ENCODE peak calls at places on chromosomes 3 and 15, in four cellular contexts. T is left cardiac atrium; G is CD4-positive, alpha-beta T cell; Z is effector CD4-positive, alpha-beta T cell. S is an unnamed sample.

GRCh38 chr15:70879386-70879785 is 12.8 kb downstream of the THAP10 start:
- DNase-seq in T (no peak), G (no peak), Z (no peak), S (no peak)

GRCh38 chr3:87503901-87504498 is 227.6 kb upstream of the POU1F1 start:
- DNase-seq in Z (no peak), T (no peak), G (no peak), S (peak)

GRCh38 chr3:139107424-139108252 is 62.9 kb upstream of the PRR23C start:
- DNase-seq in Z (no peak), T (no peak), G (no peak), S (no peak)

GRCh38 chr15:39787479-39787878 is 4.8 kb upstream of the FSIP1 start:
- DNase-seq in Z (no peak), G (no peak), T (no peak), S (no peak)

GRCh38 chr3:119643528-119643927 is 16.9 kb downstream of the POPDC2 start:
- DNase-seq in T (no peak), G (no peak), Z (no peak), S (no peak)

GRCh38 chr3:13642597-13642996 is 93.7 kb downstream of the FBLN2 start:
- DNase-seq in Z (no peak), T (no peak), G (no peak), S (no peak)

GRCh38 chr15:78247895-78248294 is 13.5 kb upstream of the ACSBG1 start:
- DNase-seq in G (no peak), T (no peak), Z (no peak), S (no peak)

GRCh38 chr3:177065285-177066028 is 131.8 kb downstream of the TBL1XR1 start:
- DNase-seq in Z (no peak), G (no peak), T (no peak), S (no peak)

GRCh38 chr15:26134812-26135211 is 271.7 kb upstream of the ATP10A start:
- DNase-seq in Z (no peak), G (no peak), T (no peak), S (no peak)

GRCh38 chr15:81073796-81074195 is 60.3 kb upstream of the CFAP161 start:
- DNase-seq in T (no peak), G (no peak), Z (no peak), S (no peak)

GRCh38 chr3:51704511-51704950 is 2.3 kb upstream of the GRM2 start:
- DNase-seq in T (peak), Z (no peak), G (no peak), S (no peak)

GRCh38 chr3:159928692-159929091 is 59.9 kb upstream of the IL12A start:
- DNase-seq in Z (no peak), T (no peak), G (no peak), S (no peak)

GRCh38 chr3:168113848-168114247 is 18.1 kb upstream of the GOLIM4 start:
- DNase-seq in G (no peak), T (no peak), Z (no peak), S (no peak)

GRCh38 chr3:27637346-27638000 is 84.7 kb downstream of the EOMES start:
- DNase-seq in T (no peak), Z (no peak), G (no peak), S (no peak)

GRCh38 chr3:79661866-79662265 is 105.9 kb downstream of the ROBO1 start:
- DNase-seq in T (no peak), Z (no peak), G (no peak), S (no peak)

GRCh38 chr15:88974392-88974791 is 61.2 kb upstream of the MFGE8 start:
- DNase-seq in Z (no peak), G (no peak), T (no peak), S (no peak)

GRCh38 chr3:65439641-65440040 is 599.1 kb downstream of the MAGI1 start:
- DNase-seq in G (no peak), Z (no peak), T (peak), S (peak)

GRCh38 chr15:75666823-75667501 is 19.2 kb downstream of the SNX33 start:
- DNase-seq in T (peak), Z (no peak), G (no peak), S (no peak)

GRCh38 chr3:120171134-120171863 is 77.1 kb upstream of the GSK3B start:
- DNase-seq in Z (no peak), T (no peak), G (no peak), S (no peak)

GRCh38 chr3:193744048-193744821 is 151.2 kb downstream of the OPA1 start:
- DNase-seq in T (no peak), G (no peak), Z (no peak), S (no peak)

GRCh38 chr15:31364301-31365031 is 37.8 kb downstream of the KLF13 start:
- DNase-seq in T (no peak), G (no peak), Z (no peak), S (peak)

GRCh38 chr15:55999635-56000034 is 6.2 kb upstream of the NEDD4 start:
- DNase-seq in T (no peak), G (no peak), Z (no peak), S (no peak)

GRCh38 chr3:188257384-188257961 is 103.5 kb downstream of the LPP start:
- DNase-seq in G (no peak), Z (no peak), T (no peak), S (no peak)

GRCh38 chr3:48566401-48566760 is 2.8 kb upstream of the UCN2 start:
- DNase-seq in T (no peak), Z (no peak), G (no peak), S (no peak)

GRCh38 chr15:50190723-50191122 is 8.7 kb downstream of the SLC27A2 start:
- DNase-seq in Z (no peak), T (no peak), G (no peak), S (no peak)

GRCh38 chr15:78565951-78566774 is 843 bp downstream of the CHRNA5 start:
- DNase-seq in G (no peak), T (no peak), Z (no peak), S (no peak)

GRCh38 chr3:37308247-37308646 is 133.9 kb upstream of the LRRFIP2 start:
- DNase-seq in Z (no peak), T (no peak), G (no peak), S (no peak)

GRCh38 chr15:43514241-43515057 is 3.0 kb upstream of the MAP1A start:
- DNase-seq in T (peak), Z (no peak), G (no peak), S (no peak)

GRCh38 chr3:16148783-16149182 is 25.7 kb upstream of the GALNT15 start:
- DNase-seq in Z (no peak), T (peak), G (no peak), S (peak)

GRCh38 chr3:32283304-32283703 is 44.8 kb downstream of the CMTM8 start:
- DNase-seq in Z (no peak), G (no peak), T (peak), S (no peak)

GRCh38 chr15:88193415-88193814 is 63.1 kb downstream of the NTRK3 start:
- DNase-seq in Z (no peak), T (no peak), G (no peak), S (no peak)

S was measured in thyroid gland.